ENCODE peak calls at places on chromosomes 2 and 18, in ten cellular contexts. G is MCF 10A, N is kidney epithelial cell, J is colonic mucosa, H is cardiac muscle cell, W is bronchial epithelial cell, C is left ventricle myocardium inferior, Q is endothelial cell, L is fibroblast of mammary gland, B is omental fat pad. T is an unnamed sample.

GRCh38 chr2:11858883-11859282 is 112.5 kb downstream of the LPIN1 start:
- DNase-seq in G (no peak), N (no peak), J (no peak), H (no peak), W (no peak), C (no peak), Q (no peak), L (no peak), B (no peak), T (no peak)

GRCh38 chr2:240960963-240961876 is 37.2 kb upstream of the SNED1 start:
- DNase-seq in G (no peak), N (no peak), J (no peak), H (peak; percentile 66), W (no peak), C (no peak), Q (no peak), L (peak; percentile 48), B (no peak), T (no peak)

GRCh38 chr2:142983174-142983573 is 105.7 kb downstream of the KYNU start:
- DNase-seq in G (no peak), N (no peak), J (no peak), H (no peak), W (no peak), C (no peak), Q (no peak), L (no peak), B (no peak), T (no peak)

GRCh38 chr2:41720298-41720697 is 327.5 kb upstream of the PKDCC start:
- DNase-seq in G (no peak), N (no peak), J (no peak), H (no peak), W (no peak), C (no peak), Q (no peak), L (no peak), B (no peak), T (no peak)

GRCh38 chr2:172437419-172438063 is 10.2 kb downstream of the ITGA6 start:
- DNase-seq in G (no peak), N (no peak), J (no peak), H (no peak), W (peak; percentile 72), C (no peak), Q (no peak), L (no peak), B (no peak), T (no peak)

GRCh38 chr2:234335676-234336228 is 161.1 kb downstream of the ARL4C start:
- DNase-seq in G (peak; percentile 54), N (no peak), J (peak; percentile 69), H (peak; percentile 72), W (peak; percentile 69), C (peak; percentile 76), Q (peak; percentile 30), L (peak; percentile 81), B (peak; percentile 36), T (peak; percentile 64)

GRCh38 chr2:191789791-191790190 is 57.1 kb downstream of the CAVIN2 start:
- DNase-seq in G (no peak), N (peak; percentile 7), J (no peak), H (peak; percentile 47), W (peak; percentile 60), C (no peak), Q (no peak), L (peak; percentile 40), B (no peak), T (no peak)

GRCh38 chr18:37532917-37533316 is 32.7 kb downstream of the CELF4 start:
- DNase-seq in G (no peak), N (no peak), J (no peak), H (no peak), W (no peak), C (no peak), Q (no peak), L (no peak), B (no peak), T (no peak)

GRCh38 chr2:12211326-12212170 is 465.1 kb downstream of the LPIN1 start:
- DNase-seq in G (no peak), N (no peak), J (no peak), H (no peak), W (no peak), C (no peak), Q (no peak), L (no peak), B (no peak), T (no peak)

GRCh38 chr2:174929786-174930185 is 75.4 kb downstream of the CHN1 start:
- DNase-seq in G (no peak), N (no peak), J (no peak), H (no peak), W (no peak), C (no peak), Q (no peak), L (no peak), B (no peak), T (no peak)
- TF ChIP-seq CTCF in G (no peak), N (no peak), J (no peak), H (no peak), W (no peak), C (no peak), Q (no peak), L (no peak), B (no peak), T (no peak)

DNA sequence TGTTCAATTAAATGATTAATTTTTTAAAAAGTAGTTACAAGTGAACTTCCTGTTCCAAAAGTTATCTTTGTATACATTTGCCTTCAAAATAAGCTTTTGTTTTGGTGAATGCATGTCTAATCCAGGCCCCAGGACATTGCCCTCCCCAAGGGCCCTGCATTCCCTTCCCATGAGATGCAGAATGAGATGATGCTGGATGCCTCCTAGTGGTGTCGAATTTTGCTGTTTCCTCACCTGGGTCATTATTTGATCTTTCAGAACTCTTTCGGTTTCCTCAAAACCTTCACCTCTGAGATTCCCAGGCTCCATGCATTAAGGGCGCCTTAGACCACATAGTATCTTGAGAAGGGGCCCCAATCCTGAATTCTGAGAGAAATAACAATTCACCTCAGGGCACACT is 728.8 kb downstream of the CNTNAP5 start:
- DNase-seq in G (no peak), N (no peak), J (no peak), H (no peak), W (no peak), C (no peak), Q (no peak), L (no peak), B (no peak), T (no peak)
- TF ChIP-seq CTCF in G (no peak), N (no peak), J (no peak), H (no peak), W (no peak), C (no peak), Q (no peak), L (no peak), B (no peak), T (no peak)

DNA sequence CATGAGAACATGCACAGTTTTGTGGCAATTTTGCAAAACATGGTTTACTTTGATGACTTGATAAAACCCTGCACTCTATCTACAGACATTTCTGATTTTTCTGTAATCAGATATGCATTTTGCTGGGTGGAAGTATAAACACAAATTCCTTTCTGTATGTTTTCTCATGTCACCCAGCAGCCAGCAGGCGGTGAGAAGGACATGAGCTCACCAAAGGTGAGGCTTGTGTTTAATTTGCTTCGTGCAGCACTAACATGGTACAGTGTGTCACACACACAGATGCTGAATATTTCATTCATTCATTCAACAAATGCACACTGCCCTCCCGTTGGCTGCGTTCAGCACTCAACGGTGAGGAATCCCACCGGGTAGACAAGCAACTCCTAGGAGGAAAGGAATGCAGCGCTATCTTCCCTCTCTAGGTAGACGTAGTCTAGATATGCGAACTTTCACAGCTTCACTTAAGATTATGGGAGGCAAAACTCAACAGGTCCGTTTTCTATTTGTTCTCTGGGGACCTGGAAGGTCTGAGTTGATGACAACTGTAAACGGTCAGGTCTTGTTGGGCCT is 85.2 kb downstream of the LONRF2 start:
- DNase-seq in G (no peak), N (no peak), J (no peak), H (no peak), W (no peak), C (no peak), Q (no peak), L (no peak), B (no peak), T (no peak)
- TF ChIP-seq CTCF in G (no peak), N (no peak), J (no peak), H (no peak), W (no peak), C (no peak), Q (no peak), L (no peak), B (no peak), T (no peak)

GRCh38 chr2:24075915-24076848 is at the start of gene SF3B6:
- DNase-seq in G (peak; percentile 100), N (peak; percentile 94), J (peak; percentile 100), H (peak; percentile 99), W (peak; percentile 98), C (peak; percentile 97), Q (peak; percentile 82), L (peak; percentile 98), B (peak; percentile 93), T (peak; percentile 99)
- TF ChIP-seq CTCF in G (no peak), N (no peak), J (no peak), H (no peak), W (no peak), C (peak; percentile 7), Q (no peak), L (no peak), B (no peak), T (no peak)

T was measured in foreskin keratinocyte.